ENCODE peak calls at places on chromosome 19, in five cellular contexts. W is thoracic aorta, G is progenitor cell of endocrine pancreas, P is AG09319, O is adrenal gland. Z is an unnamed sample.

GRCh38 chr19:33927789-33928457 is 131.3 kb downstream of the KCTD15 start:
- DNase-seq in P (no peak), O (no peak), W (no peak), G (no peak), Z (no peak)

GRCh38 chr19:34316741-34317241 is 48.2 kb upstream of the GPI start:
- DNase-seq in G (no peak), O (peak), W (no peak), P (no peak), Z (no peak)

GRCh38 chr19:30856786-30857185 is 484.6 kb downstream of the ZNF536 start:
- DNase-seq in W (no peak), G (no peak), O (no peak), P (no peak), Z (peak)

GRCh38 chr19:9159891-9160290 is 18.9 kb upstream of the OR7D2 start:
- DNase-seq in P (no peak), O (no peak), W (no peak), G (no peak), Z (no peak)

GRCh38 chr19:4326837-4327251 is 11.8 kb downstream of the STAP2 start:
- DNase-seq in P (no peak), O (no peak), G (no peak), W (no peak), Z (no peak)

GRCh38 chr19:40335855-40336700 is 12.1 kb downstream of the C19orf47 start:
- DNase-seq in O (no peak), G (no peak), P (no peak), W (no peak), Z (no peak)

GRCh38 chr19:7970716-7971448 is 27.4 kb upstream of the TIMM44 start:
- DNase-seq in G (peak), W (no peak), P (no peak), O (peak), Z (no peak)

GRCh38 chr19:42207767-42208259 is 9.7 kb downstream of the DEDD2 start:
- DNase-seq in W (no peak), P (no peak), O (no peak), G (no peak), Z (no peak)

GRCh38 chr19:40513345-40513678 is 46.5 kb downstream of the SPTBN4 start:
- DNase-seq in G (no peak), W (no peak), P (no peak), O (no peak), Z (no peak)

GRCh38 chr19:37738371-37738770 is 18.8 kb upstream of the ZNF607 start:
- DNase-seq in W (no peak), G (no peak), P (no peak), O (no peak), Z (no peak)

GRCh38 chr19:35555301-35556005 is 8.0 kb downstream of the ATP4A start:
- DNase-seq in P (no peak), W (no peak), G (no peak), O (peak), Z (no peak)

GRCh38 chr19:39351537-39352037 is 9.4 kb downstream of the SAMD4B start:
- DNase-seq in W (no peak), G (no peak), O (no peak), P (no peak), Z (no peak)

GRCh38 chr19:32041681-32042292 is 303.6 kb upstream of the ZNF507 start:
- DNase-seq in G (peak), O (peak), W (no peak), P (no peak), Z (no peak)

GRCh38 chr19:14056741-14057356 is 5.0 kb downstream of the PALM3 start:
- DNase-seq in G (no peak), P (no peak), O (no peak), W (no peak), Z (no peak)

GRCh38 chr19:35421362-35421761 is 26.7 kb upstream of the FFAR2 start:
- DNase-seq in O (no peak), P (no peak), W (no peak), G (no peak), Z (no peak)

GRCh38 chr19:13959962-13960862 is 7.9 kb downstream of the DCAF15 start:
- DNase-seq in P (no peak), G (no peak), W (no peak), O (no peak), Z (no peak)

GRCh38 chr19:49058592-49058991 is 1.0 kb upstream of the CGB7 start:
- DNase-seq in P (no peak), O (no peak), W (no peak), G (no peak), Z (no peak)

GRCh38 chr19:48060381-48060780 is 16.5 kb upstream of the CABP5 start:
- DNase-seq in G (no peak), P (no peak), O (no peak), W (no peak), Z (no peak)

GRCh38 chr19:56367829-56368711 is 25.3 kb downstream of the ZNF582 start:
- DNase-seq in O (peak), W (peak), G (peak), P (peak), Z (peak)
- TF ChIP-seq CTCF in O (no peak), W (peak), G (no peak), P (no peak), Z (no peak)

DNA sequence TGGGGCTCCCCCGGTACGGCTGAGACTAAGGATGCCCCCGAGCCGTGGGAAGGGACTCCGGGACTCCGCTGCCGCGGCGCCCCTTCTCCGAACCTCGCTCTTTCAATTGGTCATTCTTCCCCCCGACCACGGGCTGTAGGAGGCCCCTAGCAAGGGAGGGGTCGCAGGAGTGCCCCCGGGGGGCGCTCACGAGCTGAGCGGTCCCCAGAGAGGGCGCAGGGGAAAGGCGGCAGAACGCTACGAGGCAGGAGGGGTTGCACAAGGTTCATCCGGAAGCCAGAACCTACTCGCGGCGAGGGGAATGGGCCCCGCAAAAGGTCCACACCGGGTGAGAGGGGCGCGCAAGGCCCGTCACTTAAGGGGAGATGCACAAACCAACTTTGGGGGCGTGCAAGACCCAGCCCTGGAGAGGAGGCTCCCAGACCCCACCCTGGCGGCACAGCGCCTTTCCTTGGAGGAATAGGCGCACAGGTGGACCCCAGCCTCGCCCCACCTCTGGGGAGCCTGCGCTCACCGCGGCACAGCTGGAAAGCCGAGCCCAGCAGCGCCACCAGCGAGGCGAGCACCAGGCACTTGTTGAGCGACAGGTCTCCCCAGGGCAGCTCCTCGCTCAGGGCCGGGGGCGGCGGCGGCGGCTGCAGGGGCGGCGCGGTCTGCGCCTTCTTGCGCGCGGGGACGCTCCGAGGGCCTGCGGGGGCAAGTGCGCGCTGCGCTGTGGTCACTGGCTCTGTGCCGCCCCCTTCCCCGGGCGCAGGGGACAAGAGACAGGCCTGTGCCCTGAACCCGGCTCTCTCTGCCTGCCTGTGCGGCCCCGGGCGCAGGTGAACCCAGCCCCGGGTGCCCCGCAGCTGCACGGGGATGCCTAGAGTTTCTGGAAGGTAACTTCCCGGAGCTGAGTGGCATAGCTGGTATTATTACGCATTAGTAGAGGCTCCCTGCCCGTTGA is 2.8 kb downstream of the JSRP1 start:
- DNase-seq in O (no peak), G (no peak), W (no peak), P (no peak), Z (no peak)
- TF ChIP-seq CTCF in O (no peak), G (peak), W (no peak), P (peak), Z (peak)

DNA sequence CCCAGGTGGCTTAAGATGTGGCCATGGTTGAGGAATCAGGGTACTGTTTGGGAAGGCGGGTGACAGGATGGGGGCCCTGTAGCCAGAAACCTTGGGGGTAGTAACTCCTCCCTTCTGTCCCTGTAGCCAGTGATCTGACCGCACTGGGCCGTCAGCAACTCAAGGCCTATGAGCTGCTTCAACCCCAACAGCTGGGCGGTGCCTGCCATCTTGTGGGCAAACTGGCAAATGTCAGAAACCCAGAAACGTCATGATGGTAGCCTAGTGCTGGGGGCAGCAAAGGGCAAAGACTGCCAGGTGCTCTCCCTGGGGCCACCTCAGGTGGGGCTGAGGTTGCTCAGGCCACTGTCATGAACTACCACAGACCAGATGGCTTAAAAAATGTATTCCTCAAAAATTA is 3.5 kb downstream of the COPE start:
- DNase-seq in P (no peak), O (peak), G (no peak), W (no peak), Z (no peak)
- TF ChIP-seq CTCF in P (peak), O (peak), G (peak), W (no peak), Z (peak)

DNA sequence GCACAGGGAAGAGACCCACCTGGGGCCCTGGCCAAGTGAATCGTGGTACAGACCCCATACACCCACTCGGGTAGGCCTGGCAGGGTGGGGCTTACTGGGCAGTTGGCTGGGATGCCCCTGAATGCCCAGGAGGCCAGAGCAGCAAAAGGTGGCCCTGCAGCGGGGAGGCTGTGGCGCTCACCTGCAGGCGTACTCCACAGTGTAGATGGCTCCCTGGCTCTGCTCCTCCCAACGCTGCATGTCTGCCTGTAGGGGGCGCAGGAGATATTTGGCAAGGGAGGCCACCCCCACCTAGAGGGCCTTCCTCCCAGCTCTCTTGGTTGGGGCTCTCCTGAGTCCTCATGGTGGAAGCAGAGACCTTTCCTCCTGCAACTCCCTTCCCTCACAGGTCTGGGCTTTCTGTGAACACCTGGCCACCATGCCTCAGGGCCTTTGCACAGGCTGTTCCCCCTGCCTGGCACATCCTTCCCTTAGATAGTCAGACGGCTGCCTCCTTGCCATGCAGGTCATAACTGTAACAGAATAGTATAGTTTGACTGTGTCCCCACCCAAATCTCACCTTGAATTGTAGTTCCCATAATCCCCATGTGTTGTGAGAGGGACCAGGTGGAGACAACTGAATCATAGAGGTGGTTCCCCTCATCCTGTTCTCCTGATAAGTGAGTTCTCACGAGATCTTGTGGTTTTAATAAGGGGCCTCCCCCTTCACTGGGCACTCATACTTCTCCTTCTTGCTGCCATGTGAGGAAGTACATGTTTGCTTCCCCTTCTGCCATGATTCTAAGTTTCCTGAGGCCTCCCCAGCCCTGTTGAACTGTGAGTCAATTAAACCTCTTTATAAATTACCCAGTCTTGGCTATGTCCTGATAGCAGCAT is 5.9 kb downstream of the BORCS8 start:
- DNase-seq in P (no peak), G (peak), O (peak), W (no peak), Z (no peak)
- TF ChIP-seq CTCF in P (peak), G (peak), O (peak), W (peak), Z (peak)

GRCh38 chr19:43723588-43723987 is 7.7 kb downstream of the IRGC start:
- DNase-seq in P (no peak), O (no peak), G (no peak), W (no peak), Z (no peak)
- TF ChIP-seq CTCF in P (peak), O (no peak), G (no peak), W (no peak), Z (peak)

Z was measured in osteocyte.